ENCODE peak calls at places on chromosomes 5 and 9, in four cellular contexts. K is tibial artery, F is heart left ventricle, P is thoracic aorta. Y is an unnamed sample.

GRCh38 chr5:143331956-143332355 is 71.5 kb downstream of the NR3C1 start:
- DNase-seq in P (no peak), K (no peak), F (no peak), Y (no peak)

GRCh38 chr5:174311531-174312269 is 266.2 kb downstream of the NSG2 start:
- DNase-seq in K (no peak), F (peak; percentile 59), P (no peak), Y (peak; percentile 88)

GRCh38 chr9:88942411-88942810 is 48.9 kb upstream of the S1PR3 start:
- DNase-seq in K (no peak), F (no peak), P (no peak), Y (no peak)

GRCh38 chr9:112049834-112050516 is 125.1 kb downstream of the SUSD1 start:
- DNase-seq in K (no peak), F (no peak), P (no peak), Y (no peak)

GRCh38 chr5:83026507-83026906 is 50.7 kb downstream of the TMEM167A start:
- DNase-seq in F (no peak), K (no peak), P (no peak), Y (no peak)

GRCh38 chr9:93586290-93587057 is 10.1 kb downstream of the PHF2 start:
- DNase-seq in F (no peak), P (no peak), K (peak; percentile 58), Y (no peak)

GRCh38 chr5:95155888-95156287 is 129.0 kb downstream of the MCTP1 start:
- DNase-seq in F (no peak), K (no peak), P (no peak), Y (no peak)

GRCh38 chr5:79236364-79236969 is 536 bp downstream of the JMY start:
- DNase-seq in F (no peak), P (no peak), K (peak; percentile 66), Y (peak; percentile 66)

GRCh38 chr5:91281409-91281808 is 101.7 kb downstream of the ARRDC3 start:
- DNase-seq in P (no peak), F (no peak), K (no peak), Y (no peak)

GRCh38 chr9:109479822-109480221 is 18.3 kb downstream of the PTPN3 start:
- DNase-seq in F (no peak), P (no peak), K (no peak), Y (no peak)

GRCh38 chr9:12133416-12133815 is 559.8 kb upstream of the TYRP1 start:
- DNase-seq in K (no peak), F (no peak), P (no peak), Y (no peak)

GRCh38 chr9:133558191-133559126 is 24.0 kb downstream of the ADAMTSL2 start:
- DNase-seq in K (no peak), P (peak; percentile 31), F (peak; percentile 74), Y (peak; percentile 90)

GRCh38 chr9:137437691-137438590 is 3.2 kb downstream of the ENTPD8 start:
- DNase-seq in F (no peak), K (no peak), P (no peak), Y (no peak)

GRCh38 chr5:45639038-45639437 is 57.1 kb downstream of the HCN1 start:
- DNase-seq in K (no peak), F (no peak), P (no peak), Y (no peak)
- TF ChIP-seq CTCF in K (no peak), F (peak; percentile 35), P (no peak), Y (no peak)

DNA sequence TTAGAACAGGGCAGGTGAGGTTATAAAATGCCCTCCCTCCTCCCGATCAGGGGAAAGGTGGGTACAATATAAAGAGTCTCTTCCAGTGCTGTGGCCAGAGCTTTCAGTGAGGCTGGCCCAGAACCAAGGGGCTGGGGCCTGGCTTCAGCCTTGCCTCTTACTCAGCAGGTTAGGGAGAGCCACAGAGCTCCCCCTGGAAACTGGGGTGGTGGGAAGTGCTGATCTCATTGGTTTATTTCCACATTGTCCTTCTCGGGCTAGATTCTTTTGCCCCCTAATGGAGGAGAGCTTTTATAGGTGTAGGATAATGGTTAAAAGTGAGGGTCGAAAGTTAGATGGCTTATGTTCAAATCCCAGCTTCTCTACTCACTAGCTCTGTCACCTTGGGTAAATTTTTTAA is 186.7 kb upstream of the TBC1D2 start:
- DNase-seq in P (no peak), F (no peak), K (no peak), Y (no peak)
- TF ChIP-seq CTCF in P (no peak), F (no peak), K (no peak), Y (no peak)

DNA sequence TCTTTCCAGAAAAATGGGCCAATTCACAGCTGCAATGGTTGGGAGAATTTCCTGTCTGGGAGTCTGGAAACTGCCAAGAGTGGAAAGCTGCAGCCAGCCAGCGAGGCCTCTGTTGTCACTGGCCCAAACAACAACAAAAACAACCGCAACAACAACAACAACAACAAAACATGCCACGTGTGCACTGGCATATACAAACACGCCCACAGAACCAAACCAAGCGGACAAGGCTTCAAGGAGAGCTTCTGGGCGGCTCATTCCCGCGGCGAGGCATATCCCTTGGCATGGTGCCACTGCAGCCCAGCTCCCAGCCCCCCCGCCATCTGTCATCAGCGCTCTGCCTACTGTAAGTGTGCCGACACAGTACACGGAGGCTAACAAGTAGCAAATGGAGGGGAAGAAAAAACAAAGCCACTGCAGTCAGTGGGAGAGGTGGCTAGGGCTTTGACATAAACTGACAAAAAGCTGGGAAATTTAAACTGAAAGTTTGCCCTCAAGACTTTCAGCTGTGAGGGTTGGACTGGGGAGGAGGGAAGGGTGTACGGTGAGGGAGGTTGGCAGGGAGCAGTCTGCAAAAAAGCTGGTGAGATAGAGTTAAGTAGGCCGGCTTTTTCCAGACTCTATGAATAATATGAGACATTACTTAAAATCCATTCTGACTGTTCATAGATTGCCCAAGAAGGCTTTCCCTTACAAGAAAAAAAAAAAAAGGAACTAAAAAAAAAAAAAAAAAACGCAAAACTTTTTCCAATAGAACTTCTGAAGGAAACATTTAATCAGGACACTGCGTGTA is 165.0 kb upstream of the ZNF462 start:
- DNase-seq in K (peak; percentile 75), F (peak; percentile 81), P (peak; percentile 8), Y (no peak)
- TF ChIP-seq CTCF in K (no peak), F (no peak), P (no peak), Y (no peak)

DNA sequence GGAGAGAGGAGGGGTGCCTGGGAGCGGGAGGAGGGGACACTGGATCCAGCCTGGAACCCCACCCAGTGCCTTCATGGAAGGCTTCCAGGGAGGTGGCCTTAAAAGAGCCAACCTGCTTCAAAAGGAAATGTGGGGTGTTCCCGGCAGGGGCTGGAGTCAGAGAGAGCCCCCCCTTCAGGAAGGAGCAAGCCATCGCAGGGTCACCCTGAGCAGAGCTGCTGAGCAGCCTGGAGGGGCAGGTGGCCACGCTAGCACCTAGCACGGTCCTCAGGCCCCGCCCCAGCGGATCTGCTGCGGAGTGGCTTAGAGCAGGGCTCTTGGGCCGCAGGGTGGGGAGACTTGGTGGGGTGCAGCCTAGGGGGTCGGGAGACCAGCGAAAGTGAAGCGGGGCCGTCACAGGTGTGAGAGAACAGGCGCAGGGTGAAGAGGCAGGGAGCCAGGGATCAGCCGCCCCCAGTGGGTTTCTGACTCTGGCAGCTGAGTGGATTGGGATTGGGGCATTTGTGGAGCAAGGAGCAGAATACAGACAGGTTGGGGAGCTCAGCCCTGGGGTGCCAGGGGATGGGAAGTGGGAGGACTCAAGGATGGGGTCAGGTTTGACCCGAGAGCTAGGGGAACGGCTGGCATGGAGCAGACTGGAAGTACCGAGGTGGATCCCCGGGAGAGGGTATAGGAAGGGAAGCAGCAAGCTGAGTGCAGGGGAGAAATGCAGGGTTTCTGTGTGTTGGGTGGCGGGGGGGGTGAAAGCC is 1.5 kb downstream of the LCN2 start:
- DNase-seq in F (no peak), K (peak; percentile 63), P (no peak), Y (no peak)
- TF ChIP-seq CTCF in F (peak; percentile 37), K (no peak), P (no peak), Y (no peak)

GRCh38 chr5:80711938-80712337 is 57.2 kb upstream of the DHFR start:
- DNase-seq in F (no peak), P (no peak), K (no peak), Y (peak; percentile 15)
- TF ChIP-seq CTCF in F (peak; percentile 25), P (no peak), K (no peak), Y (peak; percentile 41)

GRCh38 chr5:134568761-134569725 is 43.6 kb downstream of the JADE2 start:
- DNase-seq in F (peak; percentile 84), P (no peak), K (peak; percentile 90), Y (no peak)

GRCh38 chr5:134566741-134567221 is 41.3 kb downstream of the JADE2 start:
- DNase-seq in K (no peak), F (no peak), P (no peak), Y (no peak)

GRCh38 chr5:134569758-134570364 is 44.4 kb downstream of the JADE2 start:
- DNase-seq in F (no peak), K (no peak), P (no peak), Y (no peak)

GRCh38 chr5:134567651-134568338 is 42.3 kb downstream of the JADE2 start:
- DNase-seq in F (no peak), K (peak; percentile 84), P (no peak), Y (no peak)

DNA sequence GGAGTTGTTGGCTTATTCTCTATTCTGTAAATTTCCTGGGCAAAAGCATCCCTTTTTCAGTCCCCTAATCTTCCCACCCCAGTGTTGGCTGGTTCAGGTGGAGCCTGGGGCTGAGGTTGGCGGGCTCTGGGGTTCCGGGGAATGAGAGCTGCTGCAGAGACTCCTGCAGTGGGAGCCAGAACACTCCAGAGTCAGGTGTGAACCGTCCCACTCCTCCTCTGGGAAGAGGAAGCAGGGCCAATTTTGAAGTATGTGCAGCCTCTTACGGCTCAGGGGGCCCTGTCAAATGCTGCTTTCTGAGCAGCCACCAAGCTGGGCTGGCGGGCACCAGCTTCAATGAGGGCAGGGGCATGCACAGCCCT is 42.9 kb downstream of the JADE2 start:
- DNase-seq in F (no peak), K (no peak), P (no peak), Y (no peak)
- TF ChIP-seq CTCF in F (no peak), K (no peak), P (no peak), Y (no peak)

DNA sequence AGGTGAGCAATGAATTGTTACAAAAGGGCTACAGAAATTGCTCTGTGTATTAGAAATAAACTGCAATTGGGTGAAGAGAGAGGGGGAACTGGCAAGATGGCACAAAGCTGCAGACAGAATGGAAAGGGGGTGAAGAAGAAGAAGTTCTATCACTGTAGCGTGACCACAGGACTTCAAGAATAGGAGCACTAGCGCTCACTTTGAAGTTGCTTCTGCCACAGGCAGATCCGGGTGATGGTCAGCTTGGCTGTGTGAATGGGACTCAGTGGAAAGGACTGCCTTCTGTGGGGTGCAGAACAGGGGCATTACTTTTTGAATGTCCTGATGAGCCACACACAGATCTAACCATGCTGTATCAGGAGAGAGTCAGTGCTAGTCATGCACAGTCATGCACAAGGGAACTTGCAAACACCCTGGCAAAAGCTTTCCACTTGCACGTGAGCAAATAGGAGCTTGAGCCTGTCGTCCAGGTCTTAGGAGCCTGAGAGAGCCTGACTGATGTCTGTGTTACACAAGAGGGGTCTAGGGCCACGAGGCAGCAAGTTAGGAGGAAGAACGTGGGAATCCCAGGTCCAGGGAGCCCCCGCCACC is 16.3 kb downstream of the IL5 start:
- DNase-seq in K (no peak), P (no peak), F (no peak), Y (no peak)
- TF ChIP-seq CTCF in K (no peak), P (no peak), F (no peak), Y (no peak)

GRCh38 chr5:150484964-150485769 is 22.8 kb upstream of the NDST1 start:
- DNase-seq in F (no peak), P (no peak), K (no peak), Y (no peak)

GRCh38 chr5:150488519-150489357 is 19.2 kb upstream of the NDST1 start:
- DNase-seq in P (no peak), K (peak; percentile 92), F (peak; percentile 80), Y (no peak)

GRCh38 chr5:150485770-150486401 is 22.0 kb upstream of the NDST1 start:
- DNase-seq in P (no peak), F (peak; percentile 73), K (peak; percentile 81), Y (peak; percentile 83)

GRCh38 chr5:150487199-150488061 is 20.5 kb upstream of the NDST1 start:
- DNase-seq in F (peak; percentile 46), P (no peak), K (no peak), Y (peak; percentile 60)

GRCh38 chr5:150486402-150487198 is 21.3 kb upstream of the NDST1 start:
- DNase-seq in F (peak; percentile 71), P (no peak), K (peak; percentile 79), Y (peak; percentile 70)
- TF ChIP-seq CTCF in F (no peak), P (no peak), K (peak; percentile 13), Y (no peak)

Y was measured in GM20000.